ENCODE peak calls at places on chromosomes 12 and 14, in five cellular contexts. A, M, D, F and E are unnamed samples.

GRCh38 chr12:32595251-32595650 is 83.8 kb upstream of the DNM1L start:
- DNase-seq in A (no peak), M (no peak), D (no peak), F (no peak), E (no peak)

GRCh38 chr14:72111921-72112320 is 179.7 kb downstream of the RGS6 start:
- DNase-seq in A (no peak), M (no peak), D (no peak), F (no peak), E (no peak)

GRCh38 chr12:101045486-101046474 is 164.3 kb downstream of the SLC5A8 start:
- DNase-seq in A (no peak), M (no peak), D (no peak), F (no peak), E (no peak)

GRCh38 chr14:60064491-60065072 is 27.1 kb upstream of the PCNX4 start:
- DNase-seq in A (no peak), M (peak), D (peak), F (peak), E (peak)

GRCh38 chr14:90513151-90514014 is 116.6 kb downstream of the CALM1 start:
- DNase-seq in A (no peak), M (no peak), D (no peak), F (no peak), E (peak)

GRCh38 chr12:108193922-108194321 is 64.8 kb downstream of the WSCD2 start:
- DNase-seq in A (peak), M (peak), D (no peak), F (peak), E (peak)

GRCh38 chr14:79842270-79842669 is 369.0 kb downstream of the DIO2 start:
- DNase-seq in A (no peak), M (no peak), D (no peak), F (no peak), E (no peak)

GRCh38 chr12:93089805-93090569 is 160.9 kb upstream of the EEA1 start:
- DNase-seq in A (peak), M (no peak), D (no peak), F (no peak), E (no peak)

GRCh38 chr12:46770501-46771183 is 55.2 kb downstream of the SLC38A4 start:
- DNase-seq in A (no peak), M (no peak), D (no peak), F (peak), E (peak)

GRCh38 chr12:81520064-81520945 is 238.8 kb downstream of the PPFIA2 start:
- DNase-seq in A (no peak), M (no peak), D (no peak), F (no peak), E (peak)

GRCh38 chr12:77493769-77494168 is 336.9 kb upstream of the NAV3 start:
- DNase-seq in A (no peak), M (no peak), D (no peak), F (no peak), E (no peak)

GRCh38 chr12:59820594-59821011 is 224.8 kb downstream of the SLC16A7 start:
- DNase-seq in A (no peak), M (no peak), D (no peak), F (no peak), E (no peak)

GRCh38 chr12:58316926-58317325 is 375.6 kb downstream of the ATP23 start:
- DNase-seq in A (no peak), M (no peak), D (no peak), F (no peak), E (no peak)

GRCh38 chr12:57139796-57140649 is 7.4 kb downstream of the LRP1-AS start:
- DNase-seq in A (no peak), M (no peak), D (no peak), F (no peak), E (no peak)

GRCh38 chr12:18361431-18361830 is 100.1 kb downstream of the PIK3C2G start:
- DNase-seq in A (no peak), M (no peak), D (no peak), F (no peak), E (no peak)

GRCh38 chr12:95522692-95523091 is 28.6 kb downstream of the USP44 start:
- DNase-seq in A (no peak), M (no peak), D (no peak), F (no peak), E (no peak)

GRCh38 chr12:91931110-91931509 is 214.5 kb downstream of the BTG1 start:
- DNase-seq in A (no peak), M (no peak), D (no peak), F (no peak), E (no peak)

GRCh38 chr14:75876526-75876925 is 105.3 kb downstream of the TGFB3 start:
- DNase-seq in A (no peak), M (no peak), D (no peak), F (no peak), E (no peak)

GRCh38 chr14:75875958-75876357 is 105.8 kb downstream of the TGFB3 start:
- DNase-seq in A (no peak), M (no peak), D (peak), F (no peak), E (no peak)

GRCh38 chr14:75879031-75879430 is 102.8 kb downstream of the TGFB3 start:
- DNase-seq in A (no peak), M (no peak), D (no peak), F (no peak), E (no peak)

GRCh38 chr14:75877292-75877691 is 104.5 kb downstream of the TGFB3 start:
- DNase-seq in A (no peak), M (no peak), D (no peak), F (no peak), E (no peak)

GRCh38 chr14:75877884-75878283 is 103.9 kb downstream of the TGFB3 start:
- DNase-seq in A (no peak), M (no peak), D (no peak), F (no peak), E (no peak)
- TF ChIP-seq FOXM1 in A (no peak), M (no peak), D (no peak), F (no peak), E (no peak)

DNA sequence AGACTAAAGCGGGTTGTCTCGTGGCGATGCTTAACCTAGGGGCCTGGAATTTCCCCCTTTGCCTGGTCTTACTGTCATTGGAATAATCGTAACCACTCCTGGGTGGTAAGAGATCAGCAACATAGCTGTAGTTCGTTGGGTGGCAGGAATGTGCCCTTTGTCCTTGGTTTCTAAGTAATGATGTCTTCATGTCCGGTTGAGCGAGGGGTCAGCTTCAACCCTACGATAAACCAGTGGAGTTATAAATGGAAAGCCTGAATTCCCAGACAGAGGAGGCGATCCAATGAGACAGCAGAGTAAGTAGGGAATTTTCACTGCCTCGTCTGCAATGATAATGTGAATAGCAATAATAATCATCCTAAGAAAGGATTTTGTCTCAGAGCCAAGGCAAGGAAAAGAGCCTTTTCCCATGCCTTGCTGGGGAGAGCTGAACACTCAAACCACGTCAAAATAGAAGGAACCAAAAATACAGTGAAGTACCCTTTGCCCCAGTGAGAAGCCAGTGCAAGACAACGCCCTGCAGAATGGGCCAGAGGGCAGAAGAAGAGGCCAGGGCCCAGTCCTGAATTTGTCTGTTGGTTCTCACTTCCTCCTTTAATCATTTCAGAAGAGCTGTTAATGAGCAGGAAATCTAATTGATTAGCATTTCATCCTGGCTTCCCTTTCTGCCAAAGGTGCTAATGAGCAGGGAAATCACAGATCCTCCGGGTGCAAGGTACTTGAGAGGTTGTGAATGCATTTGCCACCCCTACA is 330.7 kb downstream of the CACNA1C start:
- DNase-seq in A (no peak), M (no peak), D (no peak), F (no peak), E (peak)
- TF ChIP-seq FOXM1 in A (no peak), M (no peak), D (no peak), F (no peak), E (no peak)

GRCh38 chr12:28237423-28237822 is 47.2 kb downstream of the CCDC91 start:
- DNase-seq in A (no peak), M (no peak), D (no peak), F (no peak), E (peak)
- TF ChIP-seq FOXM1 in A (no peak), M (no peak), D (no peak), F (no peak), E (no peak)

GRCh38 chr14:20415723-20416622 is 2.7 kb upstream of the TEP1 start:
- DNase-seq in A (peak), M (peak), D (peak), F (peak), E (peak)
- TF ChIP-seq FOXM1 in A (no peak), M (no peak), D (no peak), F (no peak), E (no peak)

GRCh38 chr12:51393676-51394545 is 2.7 kb upstream of the GALNT6 start:
- DNase-seq in A (no peak), M (no peak), D (no peak), F (no peak), E (no peak)
- TF ChIP-seq FOXM1 in A (no peak), M (no peak), D (no peak), F (no peak), E (no peak)

GRCh38 chr12:132206093-132206434 is 61.8 kb downstream of the NOC4L start:
- DNase-seq in A (no peak), M (no peak), D (no peak), F (no peak), E (no peak)

GRCh38 chr12:132204822-132205270 is 60.6 kb downstream of the NOC4L start:
- DNase-seq in A (no peak), M (no peak), D (no peak), F (no peak), E (no peak)

GRCh38 chr12:132205271-132206092 is 61.2 kb downstream of the NOC4L start:
- DNase-seq in A (no peak), M (peak), D (no peak), F (no peak), E (no peak)

GRCh38 chr12:132202929-132203721 is 58.9 kb downstream of the NOC4L start:
- DNase-seq in A (no peak), M (no peak), D (no peak), F (no peak), E (no peak)

GRCh38 chr12:132204064-132204821 is 60.0 kb downstream of the NOC4L start:
- DNase-seq in A (no peak), M (no peak), D (no peak), F (no peak), E (no peak)
- TF ChIP-seq FOXM1 in A (no peak), M (no peak), D (no peak), F (no peak), E (no peak)

DNA sequence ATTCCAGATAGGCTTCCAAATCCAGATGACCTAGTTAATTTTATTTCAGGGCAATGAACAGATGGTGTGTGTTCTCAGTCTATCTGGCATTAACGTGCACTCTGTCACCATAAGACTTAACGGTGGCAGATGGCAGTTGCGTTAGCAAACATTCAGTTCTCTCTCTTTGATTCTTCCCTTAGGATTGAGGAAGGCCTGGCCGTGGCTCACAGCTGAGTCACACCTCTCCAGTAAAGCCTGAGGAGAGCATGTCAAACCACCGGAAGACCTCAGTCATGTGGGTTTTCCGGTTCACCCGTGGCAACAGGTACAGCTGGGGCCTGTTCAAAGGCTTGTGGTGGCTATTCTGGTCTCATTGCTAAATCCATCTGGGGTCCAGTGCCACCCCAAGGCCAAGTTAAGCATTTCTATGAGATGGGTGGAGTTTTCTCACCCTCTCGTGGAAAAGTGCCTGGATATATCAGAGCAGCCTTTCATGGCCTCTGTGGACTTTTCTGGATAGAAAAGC is 545.1 kb upstream of the ATP2B1 start:
- DNase-seq in A (no peak), M (peak), D (peak), F (peak), E (no peak)
- TF ChIP-seq FOXM1 in A (no peak), M (no peak), D (peak), F (no peak), E (no peak)